ENCODE peak calls at places on chromosomes 13 and 19, in five cellular contexts. B, E, M, Y and A are unnamed samples.

GRCh38 chr13:110474713-110475112 is 86.8 kb downstream of the RAB20 start:
- DNase-seq in M (no peak), B (no peak), E (no peak), Y (no peak), A (no peak)

GRCh38 chr19:7799640-7800355 is 30.2 kb upstream of the EVI5L start:
- DNase-seq in M (peak), B (peak), E (peak), Y (peak), A (no peak)

GRCh38 chr19:4972509-4973230 is 3.8 kb downstream of the KDM4B start:
- DNase-seq in B (no peak), M (no peak), Y (no peak), E (peak), A (no peak)

GRCh38 chr13:73223372-73223781 is 164.6 kb downstream of the KLF5 start:
- DNase-seq in B (no peak), M (no peak), E (no peak), Y (no peak), A (no peak)

GRCh38 chr19:28039677-28040381 is 1173.1 kb downstream of the UQCRFS1 start:
- DNase-seq in B (no peak), E (no peak), Y (no peak), M (no peak), A (no peak)

GRCh38 chr19:44303305-44303704 is 1.5 kb downstream of the ZNF235 start:
- DNase-seq in Y (no peak), E (no peak), M (no peak), B (no peak), A (no peak)

GRCh38 chr19:55939206-55939605 is 7.1 kb upstream of the NLRP13 start:
- DNase-seq in M (no peak), E (no peak), B (no peak), Y (no peak), A (no peak)

GRCh38 chr13:110683203-110683883 is 22.6 kb downstream of the CARS2 start:
- DNase-seq in Y (no peak), M (no peak), E (peak), B (no peak), A (no peak)

GRCh38 chr19:2511570-2511969 is 35.6 kb downstream of the GADD45B start:
- DNase-seq in M (no peak), E (no peak), B (no peak), Y (no peak), A (no peak)

GRCh38 chr13:110669036-110669435 is 36.9 kb downstream of the CARS2 start:
- DNase-seq in M (no peak), B (no peak), E (no peak), Y (no peak), A (no peak)

GRCh38 chr19:51485960-51486359 is 7.6 kb downstream of the CEACAM18 start:
- DNase-seq in E (no peak), Y (no peak), M (no peak), B (no peak), A (no peak)

GRCh38 chr13:38376551-38376950 is 26.9 kb downstream of the UFM1 start:
- DNase-seq in E (no peak), Y (no peak), M (no peak), B (no peak), A (no peak)

GRCh38 chr13:99265162-99265822 is 7.1 kb upstream of the GPR18 start:
- DNase-seq in Y (no peak), E (no peak), B (no peak), M (no peak), A (no peak)

GRCh38 chr13:42409061-42409460 is 137.1 kb downstream of the AKAP11 start:
- DNase-seq in Y (no peak), E (no peak), M (no peak), B (no peak), A (no peak)

GRCh38 chr13:94248454-94249233 is 230.8 kb downstream of the DCT start:
- DNase-seq in M (no peak), E (no peak), B (no peak), Y (no peak), A (no peak)

GRCh38 chr19:32227561-32228165 is 117.7 kb upstream of the ZNF507 start:
- DNase-seq in Y (no peak), E (no peak), B (no peak), M (no peak), A (no peak)

GRCh38 chr19:56294557-56294956 is 20.1 kb downstream of the ZSCAN5A start:
- DNase-seq in E (no peak), Y (no peak), B (no peak), M (peak), A (no peak)

DNA sequence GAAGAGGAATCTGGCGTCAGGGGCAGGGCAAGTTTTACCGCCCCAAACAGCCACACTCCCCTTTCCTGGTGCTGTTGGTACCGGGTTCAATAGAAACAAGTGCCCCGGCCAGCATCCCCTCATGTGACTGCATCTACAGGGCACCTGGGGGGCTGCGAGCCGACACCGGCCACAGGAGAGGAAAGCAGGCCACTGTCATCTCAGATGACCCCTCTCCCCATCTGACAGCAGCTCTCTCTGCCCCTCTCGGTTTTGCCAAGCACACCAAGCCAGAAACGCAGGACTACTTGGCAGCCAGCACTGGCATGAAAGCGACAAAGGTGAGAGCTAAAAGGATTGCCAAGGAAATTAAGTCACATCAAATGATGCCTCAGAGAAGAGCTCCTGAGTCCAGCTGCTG is 37.1 kb downstream of the MLLT1 start:
- DNase-seq in M (no peak), Y (no peak), E (no peak), B (no peak), A (no peak)
- H3K27ac ChIP-seq in M (no peak), Y (no peak), E (peak), B (no peak), A (no peak)

GRCh38 chr19:3589949-3590348 is 4.7 kb downstream of the GIPC3 start:
- DNase-seq in B (no peak), E (no peak), M (no peak), Y (no peak), A (no peak)

GRCh38 chr19:3586707-3587346 is 1.5 kb downstream of the GIPC3 start:
- DNase-seq in Y (no peak), B (no peak), M (no peak), E (no peak), A (no peak)

GRCh38 chr19:3586124-3586626 is 897 bp downstream of the GIPC3 start:
- DNase-seq in B (peak), E (no peak), M (peak), Y (no peak), A (no peak)

GRCh38 chr19:3589439-3589838 is 4.2 kb downstream of the GIPC3 start:
- DNase-seq in E (no peak), B (no peak), Y (no peak), M (no peak), A (no peak)

DNA sequence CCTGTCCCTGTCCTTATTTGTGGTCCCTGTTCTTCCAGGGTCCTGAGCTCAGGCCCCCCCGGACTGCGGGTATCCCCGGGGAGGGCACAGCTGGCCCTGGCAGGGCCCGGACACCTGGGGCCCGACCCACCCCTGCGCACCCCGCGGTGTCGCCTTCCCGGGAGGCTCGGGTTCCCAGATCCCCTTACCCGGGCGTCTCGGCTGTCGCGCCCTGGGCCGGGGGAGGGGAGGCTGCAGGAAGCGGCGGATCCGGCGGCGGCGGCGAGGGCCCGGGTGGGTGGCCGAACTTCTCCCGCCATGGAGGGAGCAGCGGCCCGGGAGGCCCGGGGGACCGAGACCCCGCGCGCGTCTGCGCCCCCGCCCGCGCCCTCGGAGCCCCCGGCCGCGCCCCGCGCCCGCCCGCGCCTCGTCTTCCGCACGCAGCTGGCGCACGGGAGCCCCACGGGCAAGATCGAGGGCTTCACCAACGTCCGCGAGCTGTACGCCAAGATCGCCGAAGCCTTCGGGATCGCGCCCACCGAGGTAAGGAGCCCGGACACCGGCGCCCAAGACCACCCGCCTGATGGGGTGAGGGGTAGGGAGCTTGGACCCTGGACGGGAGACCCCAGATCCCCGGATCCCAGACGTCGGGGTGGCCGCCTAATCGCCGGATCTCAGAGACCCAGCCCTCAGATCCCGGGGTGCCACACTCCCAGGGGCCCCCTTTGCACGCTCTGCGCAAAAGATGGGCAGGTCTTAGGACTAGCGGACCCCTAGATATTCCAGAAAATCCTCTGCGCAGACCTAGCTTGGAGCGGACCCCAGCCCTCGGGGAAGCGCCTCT is at the start of gene GIPC3:
- DNase-seq in E (no peak), Y (no peak), M (no peak), B (peak), A (no peak)
- H3K9ac ChIP-seq in E (peak), Y (no peak), M (no peak), B (peak), A (no peak)

DNA sequence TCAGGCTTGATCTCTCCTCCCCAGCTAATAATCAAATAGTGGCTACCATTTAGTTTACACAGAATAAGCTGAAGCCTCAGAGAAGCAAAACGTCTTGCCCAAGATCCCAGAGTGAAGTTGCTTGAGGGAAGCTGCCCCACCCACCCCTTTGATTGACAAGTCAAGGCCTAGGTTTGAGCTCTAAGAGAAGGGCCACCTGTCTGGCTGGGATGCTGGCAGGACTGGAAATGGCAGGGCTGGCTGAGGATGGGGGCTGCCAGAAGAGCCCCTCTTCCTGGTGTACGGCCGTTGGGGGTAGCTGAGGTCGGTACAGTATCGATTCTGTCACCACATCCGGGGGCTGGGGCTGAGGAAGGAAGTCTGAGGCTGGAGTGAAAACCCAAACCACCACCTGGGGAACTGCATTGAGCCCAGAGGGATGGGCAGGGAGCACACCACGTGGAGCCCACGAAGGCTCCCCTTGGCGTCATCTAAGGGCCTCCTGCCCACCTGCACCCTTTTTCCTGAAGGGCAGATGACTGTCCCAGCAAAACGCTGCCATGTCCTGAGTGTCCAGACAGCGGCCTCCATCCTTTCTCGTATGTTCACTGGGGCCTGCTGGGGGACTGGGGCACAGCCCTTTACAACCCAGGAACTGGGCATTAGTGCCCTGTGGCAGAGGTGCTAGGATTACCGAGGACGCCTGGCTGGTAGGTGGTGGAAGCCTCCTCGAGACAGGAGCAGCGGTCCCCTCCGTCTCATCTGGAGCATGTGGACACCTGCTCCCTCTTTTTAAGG is 1.4 kb upstream of the PRKD2 start:
- DNase-seq in Y (no peak), E (no peak), B (no peak), M (peak), A (no peak)
- H3K4me3 ChIP-seq in Y (no peak), E (no peak), B (no peak), M (no peak), A (no peak)

GRCh38 chr13:50156140-50156539 is 140.9 kb downstream of the KCNRG start:
- DNase-seq in Y (no peak), E (no peak), M (no peak), B (no peak), A (no peak)
- H3K27ac ChIP-seq in Y (no peak), E (no peak), M (no peak), B (no peak), A (no peak)

DNA sequence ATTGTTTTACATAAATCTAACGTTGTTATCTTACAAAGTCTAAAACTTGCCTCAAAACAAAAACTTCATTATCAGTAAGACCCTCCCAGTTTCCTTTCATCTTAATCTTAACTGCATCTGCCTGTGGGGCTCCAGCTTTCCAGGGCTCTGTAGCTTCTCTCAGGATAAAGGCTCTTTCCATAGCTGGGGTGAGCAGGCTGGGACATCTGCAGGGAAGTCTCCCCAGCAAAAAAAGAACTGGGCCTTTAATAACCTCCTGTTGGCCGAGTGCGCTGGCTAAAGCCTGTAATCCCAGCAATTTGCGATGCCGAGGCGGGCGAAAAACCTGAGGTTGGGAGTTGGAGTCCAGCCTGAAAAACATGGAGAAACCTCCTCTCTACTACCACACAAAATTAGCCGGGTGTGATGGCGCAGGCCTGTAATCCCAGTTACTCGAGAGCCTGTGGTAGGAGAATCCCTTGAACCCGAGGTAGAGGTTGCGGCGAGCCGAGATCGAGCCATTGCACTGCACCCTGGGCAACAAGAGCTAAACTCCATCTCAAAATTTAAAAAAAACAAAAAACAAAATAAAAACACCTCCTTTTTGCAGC is 142.9 kb downstream of the ZNF737 start:
- DNase-seq in B (no peak), M (peak), E (no peak), Y (no peak), A (no peak)
- H3K9ac ChIP-seq in B (no peak), M (no peak), E (no peak), Y (peak), A (no peak)

DNA sequence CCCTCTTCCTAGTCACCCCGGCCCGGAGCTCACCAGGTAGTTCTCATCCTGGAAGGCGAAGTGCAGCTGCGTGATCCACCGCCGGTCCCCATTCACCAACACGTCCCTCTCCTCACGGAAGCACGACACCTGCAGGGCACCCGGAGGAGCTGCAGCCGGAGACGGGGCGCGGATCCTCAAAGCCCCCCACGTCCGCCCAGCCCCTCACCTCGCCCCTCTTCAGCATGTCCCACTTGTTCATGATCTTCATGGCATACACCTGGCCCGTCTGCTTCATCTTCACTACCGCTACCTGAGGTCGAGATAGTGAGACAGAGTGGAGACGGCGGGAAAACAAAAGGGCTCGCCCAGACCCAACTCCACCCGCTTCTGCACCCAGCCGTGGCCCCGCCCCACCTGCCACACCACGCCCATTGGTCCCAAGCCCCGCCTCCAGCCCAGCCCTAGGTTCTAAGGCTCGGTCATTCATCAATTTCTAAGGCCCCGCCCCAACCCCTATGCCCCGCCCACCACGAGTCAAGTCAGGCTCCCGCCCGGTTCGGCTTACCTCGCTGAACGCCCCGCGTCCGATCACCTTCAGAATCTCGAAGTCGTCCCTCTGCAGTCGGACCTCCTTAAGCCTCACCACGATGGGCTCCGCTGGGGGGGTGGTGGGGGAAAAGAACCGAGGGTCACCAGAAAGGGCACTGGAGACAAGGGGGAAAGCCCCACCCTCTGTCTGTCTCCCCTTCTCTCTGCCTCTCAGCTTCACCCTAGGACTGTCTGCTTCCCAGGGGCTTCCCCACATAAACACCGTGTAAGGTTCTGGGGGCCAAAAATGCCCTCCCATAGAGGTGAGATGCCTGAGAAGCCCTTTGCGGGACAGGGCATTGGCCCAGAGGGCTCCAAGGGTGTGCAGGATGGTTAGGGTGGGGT is 2.8 kb downstream of the DMPK start:
- DNase-seq in B (peak), M (peak), Y (peak), E (peak), A (peak)
- H3K4me3 ChIP-seq in B (peak), M (peak), Y (peak), E (no peak), A (peak)

GRCh38 chr19:50202962-50203280 is 501 bp upstream of the MYH14 start:
- DNase-seq in Y (no peak), M (no peak), B (no peak), E (no peak), A (no peak)
- H3K27ac ChIP-seq in Y (no peak), M (no peak), B (no peak), E (no peak), A (no peak)